ENCODE peak calls at places on chromosomes 4 and X, in four cellular contexts. One of them, this sample, is unnamed. For H3K4me1, the result is how much of the 10 kb centered on the place peaks cover.

GRCh38 chrX:44975666-44976263 is 102.8 kb downstream of the KDM6A start:
- DNase-seq in testis: no peak
- DNase-seq in tibial nerve: no peak
- DNase-seq in thyroid gland: no peak
- DNase-seq in this sample: no peak

GRCh38 chrX:98071331-98071730 is 1187.6 kb downstream of the RPA4 start:
- DNase-seq in testis: no peak
- DNase-seq in tibial nerve: no peak
- DNase-seq in thyroid gland: peak
- DNase-seq in this sample: no peak

GRCh38 chrX:67610282-67610681 is 66.5 kb downstream of the AR start:
- DNase-seq in testis: no peak
- DNase-seq in tibial nerve: no peak
- DNase-seq in thyroid gland: no peak
- DNase-seq in this sample: no peak

GRCh38 chr4:37365888-37366287 is 121.3 kb downstream of the NWD2 start:
- DNase-seq in testis: no peak
- DNase-seq in tibial nerve: no peak
- DNase-seq in thyroid gland: no peak
- DNase-seq in this sample: no peak

GRCh38 chrX:434946-435345 is 48.2 kb upstream of the PPP2R3B start:
- DNase-seq in testis: no peak
- DNase-seq in tibial nerve: no peak
- DNase-seq in thyroid gland: no peak
- DNase-seq in this sample: no peak

GRCh38 chrX:115579786-115580294 is 18.9 kb downstream of the PLS3 start:
- DNase-seq in testis: no peak
- DNase-seq in tibial nerve: no peak
- DNase-seq in thyroid gland: peak
- DNase-seq in this sample: no peak

GRCh38 chr4:38856524-38857337 is at the start of gene TLR6:
- DNase-seq in testis: peak
- DNase-seq in tibial nerve: no peak
- DNase-seq in thyroid gland: peak
- DNase-seq in this sample: peak

GRCh38 chr4:3470244-3471097 is 7.4 kb downstream of the DOK7 start:
- DNase-seq in testis: no peak
- DNase-seq in tibial nerve: no peak
- DNase-seq in thyroid gland: no peak
- DNase-seq in this sample: peak

GRCh38 chr4:41933997-41934812 is 1.0 kb upstream of the TMEM33 start:
- DNase-seq in testis: peak
- DNase-seq in tibial nerve: no peak
- DNase-seq in thyroid gland: no peak
- DNase-seq in this sample: no peak

GRCh38 chrX:9164535-9165425 is 130.9 kb upstream of the FAM9B start:
- DNase-seq in testis: no peak
- DNase-seq in tibial nerve: no peak
- DNase-seq in thyroid gland: no peak
- DNase-seq in this sample: no peak

GRCh38 chr4:124025423-124025822 is 628.8 kb downstream of the SPRY1 start:
- DNase-seq in testis: no peak
- DNase-seq in tibial nerve: no peak
- DNase-seq in thyroid gland: peak
- DNase-seq in this sample: no peak

GRCh38 chr4:139530833-139531427 is 25.1 kb downstream of the SETD7 start:
- DNase-seq in testis: peak
- DNase-seq in tibial nerve: no peak
- DNase-seq in thyroid gland: peak
- DNase-seq in this sample: peak

DNA sequence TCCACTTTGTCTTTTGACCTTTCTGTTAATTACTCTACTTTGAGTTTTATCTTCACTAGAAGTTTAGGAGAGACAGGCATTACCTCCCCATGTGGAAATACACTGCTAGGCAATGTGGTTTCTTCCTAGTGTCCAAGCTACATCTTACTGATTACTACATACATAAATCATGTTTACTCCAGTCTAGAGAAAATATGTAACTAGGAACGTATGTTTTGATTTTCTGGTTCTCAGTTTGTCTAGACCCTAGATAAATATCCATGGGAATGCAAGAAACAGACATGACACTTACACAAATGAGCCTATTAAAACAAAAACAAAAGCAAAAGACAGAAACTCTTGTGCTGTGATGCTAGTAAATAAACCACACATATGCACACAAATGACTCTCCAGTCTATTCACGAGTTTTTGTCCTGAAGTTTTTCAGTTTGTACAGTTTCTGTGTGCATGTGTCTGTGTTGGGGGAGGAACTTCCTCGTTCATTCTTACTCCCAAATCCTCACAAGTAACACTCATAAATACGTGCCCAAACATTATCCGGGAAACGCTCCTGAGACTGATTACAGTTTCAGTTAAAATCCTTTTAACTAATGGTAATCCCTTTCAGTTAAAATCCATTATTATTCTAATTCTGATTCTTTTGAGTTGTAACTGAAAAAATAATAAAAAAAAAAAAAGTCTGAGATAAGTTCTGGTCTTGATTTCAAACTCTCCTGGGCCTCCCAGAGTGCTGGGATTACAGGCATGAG is 283.5 kb upstream of the FTHL17 start:
- DNase-seq in testis: no peak
- DNase-seq in tibial nerve: no peak
- DNase-seq in thyroid gland: no peak
- DNase-seq in this sample: no peak
- H3K27ac ChIP-seq in testis: no peak
- H3K27ac ChIP-seq in tibial nerve: no peak
- H3K27ac ChIP-seq in thyroid gland: no peak
- H3K27ac ChIP-seq in this sample: no peak

GRCh38 chr4:25879991-25880641 is 17.3 kb upstream of the SEL1L3 start:
- DNase-seq in testis: no peak
- DNase-seq in tibial nerve: no peak
- DNase-seq in thyroid gland: no peak
- DNase-seq in this sample: no peak
- H3K4me1 ChIP-seq in testis: under half
- H3K4me1 ChIP-seq in tibial nerve: under half
- H3K4me1 ChIP-seq in thyroid gland: under half
- H3K4me1 ChIP-seq in this sample: under half

GRCh38 chr4:26034849-26035248 is 120.8 kb downstream of the SMIM20 start:
- DNase-seq in testis: no peak
- DNase-seq in tibial nerve: no peak
- DNase-seq in thyroid gland: no peak
- DNase-seq in this sample: no peak
- H3K27ac ChIP-seq in testis: no peak
- H3K27ac ChIP-seq in tibial nerve: no peak
- H3K27ac ChIP-seq in thyroid gland: no peak
- H3K27ac ChIP-seq in this sample: no peak

GRCh38 chr4:17595471-17596005 is 18.5 kb downstream of the LAP3 start:
- DNase-seq in testis: no peak
- DNase-seq in tibial nerve: no peak
- DNase-seq in thyroid gland: no peak
- DNase-seq in this sample: no peak
- H3K4me1 ChIP-seq in testis: under half
- H3K4me1 ChIP-seq in tibial nerve: under half
- H3K4me1 ChIP-seq in thyroid gland: under half
- H3K4me1 ChIP-seq in this sample: under half

GRCh38 chr4:156830356-156830755 is 141.2 kb downstream of the PDGFC start:
- DNase-seq in testis: no peak
- DNase-seq in tibial nerve: no peak
- DNase-seq in thyroid gland: no peak
- DNase-seq in this sample: no peak
- H3K27ac ChIP-seq in testis: no peak
- H3K27ac ChIP-seq in tibial nerve: no peak
- H3K27ac ChIP-seq in thyroid gland: no peak
- H3K27ac ChIP-seq in this sample: no peak

GRCh38 chr4:173252024-173252935 is 81.9 kb downstream of the HMGB2 start:
- DNase-seq in testis: no peak
- DNase-seq in tibial nerve: peak
- DNase-seq in thyroid gland: no peak
- DNase-seq in this sample: peak
- H3K4me1 ChIP-seq in testis: under half
- H3K4me1 ChIP-seq in tibial nerve: under half
- H3K4me1 ChIP-seq in thyroid gland: under half
- H3K4me1 ChIP-seq in this sample: under half

This sample was measured in body of pancreas.